ENCODE peak calls at places on chromosomes 11 and 22, in five cellular contexts. T is pancreas; A is psoas muscle; W is CD4-positive, CD25-positive, alpha-beta regulatory T cell; C is breast epithelium. P is an unnamed sample. For H3K4me1, the result is how much of the 10 kb centered on the place peaks cover.

GRCh38 chr11:115996808-115997188 is 492.6 kb upstream of the CADM1 start:
- DNase-seq in W (no peak), C (no peak), A (no peak), T (no peak), P (no peak)

GRCh38 chr11:132139181-132139580 is 768.8 kb downstream of the NTM start:
- DNase-seq in C (no peak), A (no peak), T (no peak), W (no peak), P (no peak)

GRCh38 chr22:44523981-44524759 is 26.1 kb upstream of the RTL6 start:
- DNase-seq in T (no peak), A (peak), C (no peak), W (no peak), P (peak)

GRCh38 chr22:49178246-49179005 is 649.2 kb downstream of the BRD1 start:
- DNase-seq in W (no peak), A (no peak), T (no peak), C (no peak), P (no peak)

GRCh38 chr11:457071-457760 is 7.1 kb downstream of the PTDSS2 start:
- DNase-seq in T (peak), A (no peak), W (no peak), C (no peak), P (no peak)

GRCh38 chr11:119694334-119694733 is 34.7 kb downstream of the NECTIN1 start:
- DNase-seq in A (no peak), W (no peak), C (no peak), T (peak), P (no peak)

GRCh38 chr11:76033699-76034098 is 172.6 kb downstream of the WNT11 start:
- DNase-seq in T (no peak), C (no peak), W (no peak), A (no peak), P (no peak)

GRCh38 chr11:96207459-96208449 is 135.2 kb downstream of the MAML2 start:
- DNase-seq in A (no peak), W (peak), C (no peak), T (no peak), P (no peak)

GRCh38 chr11:117819096-117820040 is 5.2 kb downstream of the FXYD2 start:
- DNase-seq in A (peak), W (no peak), C (no peak), T (peak), P (peak)

GRCh38 chr11:101835465-101836063 is 79.2 kb upstream of the CEP126 start:
- DNase-seq in A (no peak), C (no peak), T (no peak), W (no peak), P (no peak)

GRCh38 chr11:84686726-84687125 is 940.4 kb downstream of the DLG2 start:
- DNase-seq in A (no peak), T (no peak), W (no peak), C (no peak), P (no peak)

GRCh38 chr11:469684-470667 is 19.9 kb downstream of the PTDSS2 start:
- DNase-seq in T (peak), A (peak), W (no peak), C (peak), P (no peak)

GRCh38 chr11:62388999-62389398 is 29.8 kb upstream of the SCGB1A1 start:
- DNase-seq in C (no peak), A (no peak), W (no peak), T (no peak), P (no peak)

DNA sequence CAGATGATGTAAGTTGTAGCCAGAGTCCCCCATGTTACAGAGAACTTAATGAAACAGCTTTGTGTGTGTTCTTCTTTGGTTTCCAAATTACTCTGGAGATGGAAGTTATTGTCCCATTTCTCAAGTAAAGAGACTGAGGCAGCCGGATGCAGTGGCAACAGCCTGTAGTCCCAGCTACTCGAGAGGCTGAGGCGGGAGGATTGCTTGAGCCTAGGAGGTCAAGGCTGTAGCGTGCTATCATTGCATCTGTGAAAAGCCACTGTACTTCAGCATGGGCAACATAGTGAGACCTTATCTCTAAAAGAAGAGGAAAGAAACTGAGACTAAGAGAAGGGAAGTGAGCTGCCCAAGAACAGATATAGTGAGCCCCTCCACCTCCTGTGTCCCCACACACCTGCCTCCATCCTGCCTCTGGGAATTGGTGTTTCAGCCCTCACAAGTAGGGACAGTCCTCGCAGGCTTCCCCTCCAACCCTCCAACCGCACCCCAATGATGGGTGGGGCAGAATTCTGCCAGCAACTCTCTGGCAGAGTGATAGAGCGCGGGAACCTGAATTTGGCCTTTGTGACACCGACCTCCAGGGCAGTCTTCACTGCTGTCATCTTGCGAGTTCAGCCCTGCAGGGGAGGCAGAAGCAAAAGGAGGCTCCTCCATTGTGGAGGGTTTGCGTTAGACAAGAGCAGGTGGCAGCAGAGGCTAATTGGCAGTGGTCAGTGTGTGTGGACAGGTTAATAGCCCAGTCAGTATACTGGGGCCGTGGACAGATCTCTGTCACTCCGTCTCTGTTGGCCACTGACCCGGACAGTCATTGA is 1.6 kb downstream of the PDXP start:
- DNase-seq in T (peak), C (no peak), W (no peak), A (no peak), P (no peak)
- H3K4me1 ChIP-seq in T (under half), C (under half), W (under half), A (under half), P (under half)

DNA sequence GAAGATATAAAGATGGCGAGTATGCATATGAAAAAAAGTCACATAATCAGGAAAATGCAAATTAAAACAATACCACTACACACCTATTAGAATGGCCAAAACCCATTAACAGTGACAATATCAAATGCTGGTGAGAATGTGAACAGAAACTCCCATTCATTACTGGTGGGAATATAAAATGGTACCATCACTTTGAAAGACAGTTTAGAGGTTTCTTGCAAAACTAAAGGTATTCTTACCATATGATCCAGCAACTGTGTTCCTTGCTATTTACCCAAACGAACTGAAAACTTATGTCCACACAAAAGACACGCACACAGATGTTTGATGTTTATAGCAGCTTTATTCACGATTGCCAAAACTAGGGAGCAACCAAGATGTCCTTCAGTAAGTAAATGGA is 7.4 kb downstream of the PICALM start:
- DNase-seq in C (no peak), W (no peak), T (no peak), A (no peak), P (no peak)
- H3K4me1 ChIP-seq in C (under half), W (half or more), T (half or more), A (half or more), P (under half)

GRCh38 chr11:12798609-12799011 is 124.4 kb downstream of the TEAD1 start:
- DNase-seq in T (no peak), W (no peak), C (peak), A (no peak), P (no peak)
- H3K4me1 ChIP-seq in T (under half), W (under half), C (under half), A (half or more), P (under half)

DNA sequence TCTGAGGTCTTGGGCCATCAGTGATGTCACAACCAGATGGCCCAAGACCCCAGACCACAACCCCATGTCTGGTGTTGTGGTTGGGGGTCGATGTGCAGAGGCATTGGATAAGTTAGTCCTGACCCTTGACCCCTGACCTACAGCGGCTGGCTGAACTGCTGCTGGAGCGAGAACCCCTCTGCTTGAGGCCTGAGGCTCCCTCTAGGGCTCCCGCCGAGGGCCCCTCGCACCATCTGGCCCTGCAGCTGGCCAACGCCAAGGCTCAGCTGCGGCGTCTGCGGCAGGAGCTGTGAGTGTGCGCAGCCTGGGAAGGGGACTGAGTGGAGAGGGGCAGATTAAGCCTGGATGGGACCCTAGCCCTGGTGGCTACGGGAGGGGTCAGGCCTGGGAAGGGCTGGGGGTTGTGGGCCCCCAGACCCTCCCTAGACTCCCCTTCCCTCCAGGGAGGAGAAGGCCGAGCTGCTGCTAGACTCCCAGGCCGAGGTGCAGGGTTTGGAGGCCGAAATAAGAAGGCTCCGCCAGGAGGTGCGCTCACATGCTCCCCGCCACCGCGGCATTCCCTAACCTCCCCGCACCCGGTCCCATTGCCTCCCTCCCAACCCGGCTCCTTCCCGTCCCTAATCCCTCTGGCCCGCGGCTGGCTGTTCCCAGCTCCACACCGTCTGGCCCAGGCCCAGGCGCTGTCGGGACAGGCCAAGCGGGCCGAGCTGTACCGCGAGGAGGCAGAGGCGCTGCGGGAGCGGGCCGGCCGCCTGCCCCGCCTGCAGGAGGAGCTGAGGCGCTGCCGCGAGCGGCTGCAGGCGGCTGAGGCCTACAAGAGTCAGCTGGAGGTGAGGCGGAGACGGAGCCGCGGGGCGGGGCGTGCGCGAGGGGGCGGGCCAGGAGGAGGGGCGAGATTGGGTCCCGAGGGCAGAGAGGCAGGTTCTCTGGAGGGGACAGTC is 2.1 kb downstream of the CCDC88B start:
- DNase-seq in T (peak), W (peak), C (peak), A (peak), P (peak)
- H3K4me1 ChIP-seq in T (under half), W (under half), C (under half), A (under half), P (under half)

DNA sequence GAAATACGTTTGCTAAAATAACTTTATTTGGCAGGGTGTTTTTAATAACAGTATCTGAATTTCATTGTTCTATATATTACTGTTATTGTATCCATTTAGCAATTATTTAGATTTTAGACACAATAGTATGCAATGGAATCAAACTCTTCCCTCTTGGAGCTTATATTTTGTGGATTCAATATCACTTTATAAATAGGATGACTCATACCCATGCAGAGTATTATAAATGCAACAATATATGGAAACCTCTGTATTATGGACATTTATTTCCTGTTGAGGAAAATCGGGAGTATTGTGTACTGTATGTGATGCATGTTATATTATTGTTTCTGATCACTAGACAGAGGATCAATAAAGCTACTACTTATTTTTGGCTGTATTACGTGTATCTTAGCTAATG is 721 bp downstream of the METTL15 start:
- DNase-seq in W (no peak), T (no peak), C (no peak), A (no peak), P (no peak)
- H3K4me1 ChIP-seq in W (under half), T (under half), C (under half), A (under half), P (under half)

GRCh38 chr22:32804036-32804435 is 2.5 kb downstream of the TIMP3 start:
- DNase-seq in T (no peak), W (no peak), C (no peak), A (no peak), P (no peak)

GRCh38 chr22:32805586-32805881 is 4.0 kb downstream of the TIMP3 start:
- DNase-seq in T (no peak), A (no peak), W (no peak), C (no peak), P (no peak)

GRCh38 chr22:32804823-32805585 is 3.5 kb downstream of the TIMP3 start:
- DNase-seq in A (no peak), T (no peak), C (no peak), W (no peak), P (no peak)

GRCh38 chr22:32808038-32808445 is 6.5 kb downstream of the TIMP3 start:
- DNase-seq in A (no peak), C (no peak), T (no peak), W (no peak), P (no peak)

GRCh38 chr22:32806296-32806695 is 4.8 kb downstream of the TIMP3 start:
- DNase-seq in T (no peak), A (no peak), C (no peak), W (no peak), P (no peak)
- H3K4me1 ChIP-seq in T (under half), A (under half), C (under half), W (under half), P (under half)

GRCh38 chr11:67056640-67057409 is at the start of gene RHOD:
- DNase-seq in T (peak), A (peak), C (no peak), W (peak), P (no peak)
- H3K4me1 ChIP-seq in T (under half), A (under half), C (under half), W (under half), P (under half)

P was measured in SJCRH30.